ENCODE peak calls at places on chromosomes 3 and 15, in seven cellular contexts. D, W, N, U, H, P and O are unnamed samples.
A peak's percentile ranks its signal among the peaks of the same experiment; 100 is the strongest.

GRCh38 chr3:185813691-185814215 is 11.1 kb downstream of the IGF2BP2 start:
- DNase-seq in D (no peak), U (no peak), W (no peak), H (peak; percentile 84), P (no peak), N (no peak), O (peak; percentile 42)

GRCh38 chr3:102699104-102699818 is 264.4 kb downstream of the ZPLD1 start:
- DNase-seq in N (no peak), W (no peak), U (no peak), H (no peak), D (no peak), P (no peak), O (no peak)

GRCh38 chr3:90080988-90081387 is 973.6 kb downstream of the EPHA3 start:
- DNase-seq in H (no peak), P (no peak), N (no peak), D (no peak), W (no peak), U (no peak), O (no peak)

GRCh38 chr3:155714295-155714718 is 30.6 kb downstream of the PLCH1 start:
- DNase-seq in N (no peak), D (no peak), H (no peak), W (no peak), U (no peak), P (no peak), O (no peak)

GRCh38 chr15:47888721-47889120 is 171.4 kb downstream of the SEMA6D start:
- DNase-seq in D (no peak), W (no peak), P (no peak), N (no peak), H (no peak), U (no peak), O (no peak)

GRCh38 chr3:54951405-54951804 is 23.5 kb upstream of the LRTM1 start:
- DNase-seq in P (no peak), N (peak; percentile 89), U (no peak), W (no peak), H (peak; percentile 94), D (peak; percentile 93), O (peak; percentile 92)

GRCh38 chr3:191192941-191193340 is 6.1 kb upstream of the OSTN start:
- DNase-seq in N (no peak), U (no peak), P (no peak), D (no peak), W (no peak), H (no peak), O (no peak)

GRCh38 chr3:98434412-98434811 is 28.6 kb upstream of the OR5K1 start:
- DNase-seq in P (no peak), U (no peak), N (no peak), W (no peak), H (no peak), D (no peak), O (no peak)

GRCh38 chr3:4528802-4529201 is 35.7 kb downstream of the ITPR1 start:
- DNase-seq in P (no peak), U (no peak), H (no peak), W (no peak), N (no peak), D (no peak), O (no peak)

GRCh38 chr3:30996467-30996866 is 102.0 kb upstream of the GADL1 start:
- DNase-seq in W (no peak), N (no peak), D (no peak), H (no peak), U (no peak), P (no peak), O (no peak)

GRCh38 chr3:54079314-54079713 is 43.0 kb upstream of the CACNA2D3 start:
- DNase-seq in D (no peak), W (no peak), P (no peak), H (no peak), N (no peak), U (no peak), O (no peak)

GRCh38 chr15:95269247-95270155 is 1038.1 kb downstream of the MCTP2 start:
- DNase-seq in N (no peak), U (no peak), H (no peak), W (no peak), D (no peak), P (no peak), O (no peak)

GRCh38 chr3:154904328-154904727 is 175.8 kb upstream of the MME start:
- DNase-seq in D (no peak), U (no peak), W (peak; percentile 33), H (peak; percentile 64), P (no peak), N (no peak), O (peak; percentile 46)

GRCh38 chr3:40016391-40016790 is 207.0 kb downstream of the MYRIP start:
- DNase-seq in N (no peak), P (no peak), H (no peak), W (no peak), D (no peak), U (no peak), O (no peak)

GRCh38 chr15:77901921-77902750 is 175.4 kb downstream of the TBC1D2B start:
- DNase-seq in W (no peak), D (no peak), P (no peak), N (no peak), U (no peak), H (no peak), O (no peak)

GRCh38 chr3:76547674-76548073 is 492.2 kb upstream of the ROBO2 start:
- DNase-seq in U (no peak), H (no peak), N (no peak), P (no peak), W (no peak), D (no peak), O (no peak)

GRCh38 chr15:40909662-40910625 is 15.7 kb downstream of the VPS18 start:
- DNase-seq in D (no peak), N (peak; percentile 89), H (peak; percentile 34), U (no peak), P (no peak), W (no peak), O (peak; percentile 27)

GRCh38 chr15:28953573-28954195 is 67.9 kb downstream of the APBA2 start:
- DNase-seq in D (no peak), W (no peak), H (no peak), P (no peak), U (no peak), N (peak; percentile 38), O (no peak)

GRCh38 chr15:28954466-28955159 is 68.8 kb downstream of the APBA2 start:
- DNase-seq in P (no peak), N (peak; percentile 35), D (no peak), U (no peak), H (no peak), W (no peak), O (no peak)

GRCh38 chr15:28950916-28951315 is 65.1 kb downstream of the APBA2 start:
- DNase-seq in W (no peak), N (no peak), P (no peak), H (no peak), U (no peak), D (no peak), O (no peak)

GRCh38 chr15:28955160-28955502 is 69.4 kb downstream of the APBA2 start:
- DNase-seq in W (no peak), N (peak; percentile 34), D (peak; percentile 83), H (peak; percentile 95), P (no peak), U (no peak), O (no peak)

DNA sequence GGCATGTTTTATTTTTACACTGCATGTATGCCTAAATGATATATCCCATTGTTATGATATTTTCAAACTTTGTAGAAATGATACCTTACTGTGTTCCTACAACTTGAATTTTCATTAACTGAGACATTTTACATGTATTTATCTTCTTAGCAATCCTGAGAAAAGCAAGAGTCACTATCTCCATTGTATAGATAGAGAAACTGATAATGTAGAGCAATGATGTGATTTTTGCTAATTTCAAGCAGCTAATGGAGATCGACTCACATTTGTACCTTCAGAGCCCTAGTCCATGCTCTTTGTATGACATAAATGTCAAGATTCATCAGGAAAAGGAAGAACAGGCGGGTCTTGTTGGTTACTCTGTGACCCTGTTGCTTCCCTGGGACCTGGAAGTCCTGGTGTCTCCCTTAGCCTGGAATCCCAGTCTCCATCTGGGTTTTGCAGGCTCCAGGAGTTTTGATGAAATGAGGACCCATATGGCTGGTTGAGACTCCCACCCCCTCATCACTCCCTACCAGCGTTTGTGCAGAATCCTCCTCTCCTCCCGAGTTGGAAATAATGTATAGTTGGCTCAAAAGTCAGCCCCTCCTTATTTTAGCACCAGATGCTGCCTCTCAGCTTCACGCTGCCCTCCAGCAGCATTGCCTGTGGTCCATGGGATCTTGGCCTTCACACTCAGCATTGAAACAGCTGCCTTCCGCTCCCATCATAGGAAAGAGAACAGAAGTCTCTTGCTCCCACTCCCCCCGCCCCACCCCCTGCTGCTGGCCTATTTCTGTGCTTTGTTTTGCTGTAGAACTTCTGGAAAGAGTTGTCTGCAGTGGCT is 67.1 kb downstream of the APBA2 start:
- DNase-seq in H (peak; percentile 57), W (no peak), P (no peak), U (no peak), N (peak; percentile 10), D (no peak), O (no peak)
- TF ChIP-seq CTCF in H (no peak), W (no peak), P (no peak), U (no peak), N (no peak), D (no peak), O (no peak)

GRCh38 chr15:89654311-89654761 is 931 bp downstream of the KIF7 start:
- DNase-seq in D (no peak), N (no peak), H (peak; percentile 38), U (no peak), P (no peak), W (no peak), O (peak; percentile 70)
- H3K4me3 ChIP-seq in D (peak overlapping the region; percentile 76), N (peak overlapping the region; percentile 82), H (peak overlapping the region; percentile 80), U (peak overlapping the region; percentile 60), P (peak overlapping the region; percentile 73), W (no peak overlapping the region), O (peak overlapping the region; percentile 78)

DNA sequence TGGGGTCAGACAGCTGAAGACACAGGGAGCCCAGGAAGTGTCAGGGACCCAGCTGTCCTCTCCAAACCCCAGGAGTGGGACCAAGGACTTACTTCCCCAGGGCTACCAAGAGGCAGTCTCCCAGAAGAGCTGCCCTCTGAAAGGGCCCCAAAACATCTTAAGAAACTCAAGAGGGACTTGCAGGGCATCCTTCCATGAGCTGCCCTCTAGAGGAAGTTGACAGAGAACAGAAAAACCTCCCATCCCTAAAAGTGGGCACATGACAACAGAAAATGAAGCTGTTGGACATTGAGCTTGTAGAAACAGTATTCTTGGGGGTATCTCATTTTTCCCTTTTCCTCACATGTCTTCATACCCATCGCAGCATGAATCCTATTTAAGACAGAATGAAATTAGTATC is 58.9 kb downstream of the MECOM start:
- DNase-seq in D (no peak), U (no peak), W (peak; percentile 6), N (no peak), H (peak; percentile 23), P (no peak), O (peak; percentile 37)
- TF ChIP-seq CTCF in D (peak; percentile 20), U (peak; percentile 34), W (peak; percentile 35), N (no peak), H (peak; percentile 37), P (no peak), O (peak; percentile 25)

GRCh38 chr15:51735211-51735610 is 2.2 kb downstream of the LYSMD2 start:
- DNase-seq in H (no peak), P (no peak), N (no peak), U (no peak), D (no peak), W (no peak), O (no peak)

GRCh38 chr15:51736646-51737537 is 563 bp downstream of the LYSMD2 start:
- DNase-seq in H (peak; percentile 13), U (no peak), W (no peak), P (no peak), D (no peak), N (peak; percentile 69), O (no peak)

GRCh38 chr15:51735611-51736010 is 1.8 kb downstream of the LYSMD2 start:
- DNase-seq in D (no peak), N (no peak), W (no peak), U (no peak), P (no peak), H (no peak), O (no peak)

GRCh38 chr15:51737538-51738305 is at the start of gene LYSMD2:
- DNase-seq in H (peak; percentile 25), N (peak; percentile 82), D (no peak), P (no peak), U (no peak), W (no peak), O (no peak)

GRCh38 chr15:51736069-51736468 is 1.4 kb downstream of the LYSMD2 start:
- DNase-seq in W (no peak), H (no peak), P (no peak), U (no peak), N (no peak), D (no peak), O (no peak)
- H3K4me3 ChIP-seq in W (no peak overlapping the region), H (no peak overlapping the region), P (peak overlapping the region; percentile 92), U (peak overlapping the region; percentile 79), N (peak overlapping the region; percentile 98), D (no peak overlapping the region), O (no peak overlapping the region)